ENCODE peak calls at places on chromosomes 1 and 21, in six cellular contexts. E is Panc1, L is GM23338, D is K562, S is A549, V is SK-N-SH. U is an unnamed sample.

GRCh38 chr1:33143698-33144097 is 38.1 kb downstream of the TRIM62 start:
- DNase-seq in E (no peak), L (no peak), D (no peak), S (no peak), V (no peak), U (no peak)

GRCh38 chr1:60251426-60251825 is 177.9 kb upstream of the C1orf87 start:
- DNase-seq in E (no peak), L (no peak), D (no peak), S (no peak), V (no peak), U (no peak)

GRCh38 chr1:189899686-189900495 is 577.8 kb downstream of the BRINP3 start:
- DNase-seq in E (no peak), L (peak), D (no peak), S (no peak), V (no peak), U (no peak)

GRCh38 chr1:32014937-32015363 is 1.3 kb downstream of the KHDRBS1 start:
- DNase-seq in E (no peak), L (no peak), D (no peak), S (no peak), V (no peak), U (no peak)

GRCh38 chr1:167175901-167176300 is 44.8 kb upstream of the POU2F1 start:
- DNase-seq in E (no peak), L (no peak), D (no peak), S (no peak), V (no peak), U (no peak)

GRCh38 chr1:100510441-100510840 is 27.5 kb upstream of the GPR88 start:
- DNase-seq in E (no peak), L (no peak), D (no peak), S (no peak), V (no peak), U (no peak)

GRCh38 chr1:162285149-162285561 is 91.5 kb downstream of the SPATA46 start:
- DNase-seq in E (no peak), L (peak), D (no peak), S (no peak), V (no peak), U (no peak)

GRCh38 chr1:117671781-117672501 is 66.1 kb downstream of the TENT5C start:
- DNase-seq in E (no peak), L (peak), D (peak), S (peak), V (no peak), U (no peak)

GRCh38 chr21:36325373-36326010 is 5.5 kb downstream of the MORC3 start:
- DNase-seq in E (no peak), L (no peak), D (no peak), S (no peak), V (no peak), U (no peak)

GRCh38 chr1:218938259-218938658 is 235.4 kb upstream of the LYPLAL1 start:
- DNase-seq in E (no peak), L (no peak), D (no peak), S (no peak), V (no peak), U (no peak)

GRCh38 chr1:207897188-207897587 is 13.7 kb downstream of the CD34 start:
- DNase-seq in E (no peak), L (peak), D (no peak), S (no peak), V (peak), U (no peak)

GRCh38 chr1:85577421-85578320 is 2.9 kb upstream of the CCN1 start:
- DNase-seq in E (peak), L (peak), D (no peak), S (peak), V (peak), U (no peak)

GRCh38 chr1:221159608-221160007 is 280.4 kb downstream of the HLX start:
- DNase-seq in E (no peak), L (no peak), D (no peak), S (no peak), V (no peak), U (no peak)

GRCh38 chr1:66493731-66494130 is 40.2 kb upstream of the SGIP1 start:
- DNase-seq in E (no peak), L (no peak), D (no peak), S (no peak), V (no peak), U (no peak)

GRCh38 chr21:40165212-40165611 is 298.0 kb downstream of the PCP4 start:
- DNase-seq in E (no peak), L (no peak), D (no peak), S (no peak), V (no peak), U (no peak)

GRCh38 chr1:240212552-240212951 is 120.9 kb downstream of the FMN2 start:
- DNase-seq in E (no peak), L (no peak), D (no peak), S (no peak), V (no peak), U (no peak)

GRCh38 chr1:156640842-156641706 is 843 bp upstream of the BCAN start:
- DNase-seq in E (no peak), L (no peak), D (no peak), S (no peak), V (no peak), U (no peak)

GRCh38 chr1:161907266-161907665 is 116.4 kb downstream of the OLFML2B start:
- DNase-seq in E (no peak), L (no peak), D (no peak), S (no peak), V (no peak), U (no peak)

GRCh38 chr1:20602851-20603450 is 14.1 kb downstream of the CDA start:
- DNase-seq in E (no peak), L (no peak), D (no peak), S (no peak), V (no peak), U (no peak)

GRCh38 chr1:245800901-245801605 is 646.3 kb downstream of the KIF26B start:
- DNase-seq in E (no peak), L (no peak), D (no peak), S (no peak), V (no peak), U (no peak)

GRCh38 chr1:156801409-156802121 is 15.1 kb downstream of the SH2D2A start:
- DNase-seq in E (no peak), L (no peak), D (no peak), S (no peak), V (peak), U (no peak)

GRCh38 chr1:119279441-119280415 is 88.9 kb upstream of the HAO2 start:
- DNase-seq in E (peak), L (no peak), D (no peak), S (peak), V (peak), U (peak)

GRCh38 chr1:237166031-237166430 is 124.0 kb downstream of the RYR2 start:
- DNase-seq in E (no peak), L (no peak), D (no peak), S (no peak), V (no peak), U (no peak)

GRCh38 chr1:218817747-218818146 is 355.9 kb upstream of the LYPLAL1 start:
- DNase-seq in E (no peak), L (no peak), D (no peak), S (no peak), V (peak), U (no peak)

GRCh38 chr1:206505702-206506375 is 1.5 kb upstream of the RASSF5 start:
- DNase-seq in E (no peak), L (peak), D (peak), S (no peak), V (peak), U (no peak)

GRCh38 chr1:21270086-21270689 is 20.1 kb downstream of the ECE1 start:
- DNase-seq in E (peak), L (peak), D (peak), S (peak), V (peak), U (peak)

GRCh38 chr1:231666220-231666956 is 39.8 kb downstream of the DISC1 start:
- DNase-seq in E (no peak), L (peak), D (no peak), S (no peak), V (no peak), U (no peak)

GRCh38 chr1:183039985-183040447 is 16.8 kb downstream of the LAMC1 start:
- DNase-seq in E (no peak), L (no peak), D (no peak), S (no peak), V (no peak), U (no peak)

GRCh38 chr1:60169206-60169605 is 95.6 kb upstream of the C1orf87 start:
- DNase-seq in E (no peak), L (no peak), D (no peak), S (no peak), V (no peak), U (no peak)

GRCh38 chr1:159229486-159229885 is 24.8 kb downstream of the ACKR1 start:
- DNase-seq in E (no peak), L (no peak), D (no peak), S (peak), V (peak), U (no peak)

GRCh38 chr1:175591083-175591743 is 152.2 kb downstream of the TNR start:
- DNase-seq in E (no peak), L (no peak), D (peak), S (no peak), V (peak), U (no peak)

GRCh38 chr1:100130552-100131077 is 2.1 kb downstream of the SASS6 start:
- DNase-seq in E (peak), L (peak), D (peak), S (no peak), V (no peak), U (no peak)

GRCh38 chr1:150429805-150430204 is 57.4 kb upstream of the TARS2 start:
- DNase-seq in E (peak), L (peak), D (peak), S (peak), V (peak), U (no peak)

GRCh38 chr1:70061229-70061628 is 144.2 kb downstream of the LRRC40 start:
- DNase-seq in E (no peak), L (peak), D (no peak), S (no peak), V (no peak), U (no peak)

GRCh38 chr1:3922851-3923250 is 22.8 kb upstream of the C1orf174 start:
- DNase-seq in E (no peak), L (no peak), D (no peak), S (no peak), V (no peak), U (no peak)

GRCh38 chr1:29655145-29655544 is 418.8 kb downstream of the PTPRU start:
- DNase-seq in E (no peak), L (no peak), D (no peak), S (no peak), V (no peak), U (no peak)

DNA sequence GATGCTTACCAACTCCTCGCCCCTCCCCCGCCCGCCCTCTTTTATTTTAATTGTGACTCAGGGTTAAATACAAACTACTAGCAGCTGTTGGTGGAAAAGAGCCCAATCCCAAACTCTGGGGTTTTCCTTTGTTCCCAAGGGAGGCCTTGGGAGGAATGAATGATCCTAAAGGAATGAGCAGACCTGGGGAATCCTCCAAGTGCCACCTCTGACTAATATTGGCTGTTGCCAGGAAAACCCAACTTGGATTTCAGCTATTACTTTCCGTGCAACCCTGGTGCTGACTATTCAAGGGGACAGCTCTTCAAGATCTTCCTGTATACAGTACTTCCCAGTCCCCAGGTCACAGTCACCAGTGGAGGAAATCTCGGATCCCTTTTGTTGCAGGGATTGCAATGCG is 1.3 kb upstream of the S100A10 start:
- DNase-seq in E (peak), L (peak), D (no peak), S (peak), V (no peak), U (peak)
- TF ChIP-seq REST in E (peak), L (no peak), D (no peak), S (peak), V (peak), U (no peak)

DNA sequence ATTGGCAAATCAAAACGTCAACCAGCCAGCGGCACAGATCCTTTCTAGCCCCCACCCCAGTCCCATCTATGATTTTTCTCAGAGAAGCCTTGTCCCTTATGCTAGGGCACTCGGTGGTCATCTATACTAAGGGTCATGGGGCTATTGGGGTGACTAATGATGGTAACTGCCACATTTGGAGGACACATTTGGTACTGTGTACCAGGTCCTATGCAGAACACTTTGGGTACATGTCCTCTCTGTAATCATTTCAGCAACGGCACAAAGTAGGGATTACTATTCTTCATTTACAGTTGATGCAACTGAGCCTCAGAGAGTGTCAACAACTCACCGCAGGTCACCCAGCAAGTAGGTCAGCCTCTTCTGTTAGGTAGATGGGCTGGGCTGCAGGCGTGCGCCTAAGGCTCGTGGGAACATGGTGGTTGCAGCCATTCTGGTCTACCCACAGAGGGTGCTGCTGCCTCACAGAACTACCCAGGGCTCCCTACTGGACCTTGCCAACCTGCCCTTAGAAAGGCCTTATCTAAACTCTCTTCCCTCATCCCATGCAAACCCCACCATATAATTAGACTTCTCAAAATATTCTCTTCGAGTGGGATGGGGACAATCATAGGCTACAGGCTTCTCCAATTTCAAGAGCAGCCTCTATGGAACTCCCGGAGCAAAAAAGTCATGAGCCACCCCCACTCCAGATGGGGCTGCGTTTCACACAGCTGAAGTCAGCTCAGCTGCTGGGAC is 5.7 kb upstream of the SDHB start:
- DNase-seq in E (peak), L (peak), D (peak), S (peak), V (peak), U (peak)
- TF ChIP-seq REST in E (no peak), L (no peak), D (no peak), S (no peak), V (no peak), U (no peak)

GRCh38 chr1:228274452-228275153 is 66.8 kb downstream of the OBSCN start:
- DNase-seq in E (no peak), L (peak), D (no peak), S (no peak), V (no peak), U (no peak)
- TF ChIP-seq REST in E (no peak), L (no peak), D (no peak), S (no peak), V (no peak), U (no peak)

GRCh38 chr1:198635964-198636363 is 2.9 kb upstream of the PTPRC start:
- DNase-seq in E (no peak), L (no peak), D (no peak), S (no peak), V (no peak), U (no peak)

GRCh38 chr1:198631292-198631691 is 7.5 kb upstream of the PTPRC start:
- DNase-seq in E (no peak), L (no peak), D (no peak), S (no peak), V (no peak), U (no peak)

GRCh38 chr1:198636391-198636790 is 2.4 kb upstream of the PTPRC start:
- DNase-seq in E (no peak), L (no peak), D (no peak), S (no peak), V (no peak), U (no peak)

GRCh38 chr1:198632007-198632406 is 6.8 kb upstream of the PTPRC start:
- DNase-seq in E (no peak), L (no peak), D (no peak), S (no peak), V (no peak), U (no peak)

DNA sequence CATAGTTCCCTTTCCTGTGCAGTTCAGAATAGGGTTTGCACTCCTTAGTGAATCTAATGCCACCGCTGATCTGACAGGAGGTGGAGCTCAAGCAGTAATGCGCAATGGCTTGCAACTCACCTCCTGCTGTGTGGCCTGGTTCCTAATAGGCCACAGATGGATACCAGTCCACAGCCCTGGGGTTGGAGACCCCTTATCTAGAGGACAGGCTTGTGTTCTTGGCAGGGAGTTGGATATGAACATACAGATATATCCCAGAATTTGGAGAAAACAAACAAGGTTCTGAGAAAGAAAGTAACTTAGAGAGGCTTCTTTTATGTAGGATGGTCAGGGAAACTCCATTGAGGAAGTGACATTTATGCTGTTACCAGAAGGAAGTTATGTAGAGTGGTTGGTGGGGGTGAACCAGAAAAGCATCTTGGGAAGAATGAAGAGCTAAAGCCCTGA is 5.1 kb upstream of the PTPRC start:
- DNase-seq in E (no peak), L (no peak), D (peak), S (no peak), V (no peak), U (no peak)
- TF ChIP-seq REST in E (no peak), L (no peak), D (no peak), S (no peak), V (no peak), U (no peak)

GRCh38 chr1:74406780-74407179 is 105.6 kb downstream of the LRRC53 start:
- DNase-seq in E (no peak), L (no peak), D (no peak), S (no peak), V (no peak), U (no peak)
- TF ChIP-seq REST in E (no peak), L (no peak), D (no peak), S (no peak), V (no peak), U (no peak)

DNA sequence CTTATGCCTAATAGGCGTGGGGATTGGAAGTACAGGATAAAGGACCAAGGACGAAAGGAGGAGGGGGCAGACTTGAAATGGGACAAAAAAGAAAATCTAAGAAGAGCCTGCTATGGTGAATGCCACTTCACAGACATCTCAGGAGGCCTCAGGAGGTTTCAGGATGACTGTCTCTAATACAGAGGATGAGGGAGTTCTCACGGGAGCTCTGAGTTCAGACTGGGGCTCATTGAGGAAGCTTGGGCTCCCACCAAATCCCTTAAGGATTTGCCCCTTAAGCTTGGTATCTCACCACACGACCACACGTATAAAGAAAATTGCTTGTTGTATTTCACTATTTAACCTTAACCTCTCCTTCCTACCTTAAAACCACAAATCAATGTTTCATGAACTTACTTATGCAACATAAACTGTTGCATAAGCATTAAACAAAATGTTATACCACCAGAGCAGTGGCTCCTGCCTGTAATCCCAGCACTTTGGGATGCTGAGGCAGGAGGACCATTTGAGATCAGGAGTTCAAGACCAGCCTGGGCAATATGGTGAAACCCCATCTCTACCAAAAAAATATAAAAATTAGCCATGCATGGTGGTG is 12.4 kb downstream of the SLC30A1 start:
- DNase-seq in E (no peak), L (no peak), D (no peak), S (no peak), V (no peak), U (no peak)
- TF ChIP-seq REST in E (no peak), L (no peak), D (no peak), S (no peak), V (no peak), U (no peak)

GRCh38 chr21:35239811-35240219 is 190.7 kb upstream of the RUNX1 start:
- DNase-seq in E (no peak), L (no peak), D (no peak), S (no peak), V (peak), U (no peak)

GRCh38 chr21:35238119-35238518 is 189.0 kb upstream of the RUNX1 start:
- DNase-seq in E (no peak), L (no peak), D (no peak), S (no peak), V (no peak), U (no peak)

GRCh38 chr21:35236090-35236489 is 187.0 kb upstream of the RUNX1 start:
- DNase-seq in E (no peak), L (no peak), D (no peak), S (no peak), V (no peak), U (no peak)

GRCh38 chr21:35234725-35235124 is 185.6 kb upstream of the RUNX1 start:
- DNase-seq in E (no peak), L (no peak), D (no peak), S (no peak), V (no peak), U (no peak)

GRCh38 chr21:35237287-35237686 is 188.2 kb upstream of the RUNX1 start:
- DNase-seq in E (no peak), L (no peak), D (no peak), S (no peak), V (no peak), U (no peak)
- TF ChIP-seq REST in E (no peak), L (no peak), D (no peak), S (no peak), V (no peak), U (no peak)

GRCh38 chr1:110347182-110347893 is 8.2 kb downstream of the RBM15 start:
- DNase-seq in E (no peak), L (peak), D (peak), S (no peak), V (no peak), U (no peak)
- TF ChIP-seq REST in E (no peak), L (no peak), D (no peak), S (no peak), V (no peak), U (no peak)

DNA sequence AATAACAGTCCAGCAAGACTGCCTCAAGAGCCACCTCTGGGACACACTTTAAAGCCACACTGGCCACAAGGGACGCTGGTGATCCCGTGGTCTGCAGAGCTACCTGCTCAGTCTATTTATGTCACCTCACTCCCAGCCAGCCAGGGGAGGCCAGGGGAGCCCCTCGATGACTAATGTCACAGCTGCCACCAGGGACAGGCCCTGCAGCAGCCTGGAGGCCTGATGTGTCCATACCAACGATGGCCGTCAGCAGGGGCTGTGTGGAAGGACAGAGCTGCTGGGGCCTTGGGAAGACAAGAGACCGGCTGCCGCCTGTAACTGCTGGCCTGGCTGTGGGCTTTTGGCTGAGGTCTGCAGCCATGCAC is 71.0 kb downstream of the SIK1 start:
- DNase-seq in E (no peak), L (no peak), D (peak), S (no peak), V (no peak), U (no peak)
- TF ChIP-seq REST in E (no peak), L (no peak), D (no peak), S (no peak), V (no peak), U (no peak)

U was measured in HCT116.